ENCODE peak calls at places on chromosomes 5 and 9, in ten cellular contexts. D is psoas muscle, Z is HCT116, E is cardiac muscle cell, Y is Calu3, X is H9, B is progenitor cell of endocrine pancreas, J is pancreas, M is tibial artery, P is RWPE1. K is an unnamed sample.

GRCh38 chr5:170651902-170652301 is 131.6 kb upstream of the GABRP start:
- DNase-seq in M (no peak), P (no peak), X (peak), J (no peak), Y (no peak), Z (no peak), E (no peak), B (no peak), D (no peak), K (no peak)

GRCh38 chr9:134618823-134619454 is 22.7 kb upstream of the COL5A1 start:
- DNase-seq in B (no peak), E (no peak), P (no peak), J (no peak), D (no peak), X (peak), M (no peak), Y (no peak), Z (no peak), K (no peak)

GRCh38 chr5:87340716-87341115 is 72.0 kb downstream of the CCNH start:
- DNase-seq in P (no peak), M (no peak), E (peak), B (no peak), X (no peak), Y (no peak), D (no peak), Z (no peak), J (no peak), K (no peak)

GRCh38 chr5:76145945-76146344 is 62.8 kb downstream of the SV2C start:
- DNase-seq in B (no peak), Y (peak), E (no peak), J (no peak), M (no peak), D (no peak), P (no peak), X (peak), Z (peak), K (peak)

GRCh38 chr9:99411068-99411467 is 189.0 kb downstream of the SEC61B start:
- DNase-seq in B (no peak), J (no peak), E (no peak), X (no peak), Y (no peak), Z (no peak), M (no peak), D (no peak), P (peak), K (no peak)

GRCh38 chr5:83472508-83473343 is 1.2 kb downstream of the VCAN start:
- DNase-seq in P (peak), M (peak), X (peak), B (peak), D (peak), Z (no peak), J (peak), E (peak), Y (peak), K (peak)

GRCh38 chr9:69485466-69485865 is 160.5 kb downstream of the ENTREP1 start:
- DNase-seq in B (no peak), D (no peak), Y (no peak), X (no peak), Z (no peak), J (no peak), P (peak), E (no peak), M (no peak), K (no peak)

GRCh38 chr5:167796636-167797035 is 494.8 kb upstream of the WWC1 start:
- DNase-seq in J (no peak), Y (no peak), B (no peak), E (no peak), X (no peak), M (no peak), P (no peak), D (no peak), Z (no peak), K (no peak)

GRCh38 chr5:6587171-6587570 is 45.7 kb downstream of the NSUN2 start:
- DNase-seq in J (no peak), Y (no peak), M (no peak), X (no peak), Z (no peak), D (no peak), P (no peak), E (no peak), B (no peak), K (no peak)

GRCh38 chr5:142446131-142446959 is 121.5 kb upstream of the SPRY4 start:
- DNase-seq in E (peak), Z (peak), J (no peak), X (no peak), M (peak), D (no peak), B (no peak), P (peak), Y (peak), K (no peak)

GRCh38 chr9:109640232-109641078 is 139.5 kb upstream of the PALM2AKAP2 start:
- DNase-seq in Y (peak), J (peak), B (peak), E (peak), X (peak), M (peak), Z (no peak), D (peak), P (peak), K (peak)

GRCh38 chr9:101977614-101978210 is 239.3 kb upstream of the GRIN3A start:
- DNase-seq in B (no peak), X (no peak), J (no peak), Z (peak), D (no peak), P (peak), Y (no peak), M (no peak), E (peak), K (no peak)

GRCh38 chr9:137311171-137311970 is 9.3 kb upstream of the NRARP start:
- DNase-seq in E (no peak), M (no peak), D (no peak), B (peak), P (peak), J (peak), Z (peak), X (peak), Y (peak), K (no peak)

GRCh38 chr5:64939772-64940510 is 171.2 kb downstream of the CWC27 start:
- DNase-seq in E (peak), M (peak), Z (no peak), J (no peak), D (no peak), B (no peak), P (peak), Y (peak), X (peak), K (no peak)

GRCh38 chr5:16791036-16791705 is 144.9 kb downstream of the MYO10 start:
- DNase-seq in J (peak), D (no peak), Z (peak), E (peak), Y (peak), P (peak), B (no peak), X (no peak), M (no peak), K (peak)

GRCh38 chr9:136170291-136170901 is 34.5 kb downstream of the LHX3 start:
- DNase-seq in X (peak), P (peak), B (peak), Y (peak), Z (no peak), E (peak), J (peak), D (no peak), M (no peak), K (peak)

GRCh38 chr9:18786196-18786595 is 246.8 kb downstream of the SAXO1 start:
- DNase-seq in M (no peak), D (no peak), X (no peak), Y (no peak), Z (no peak), B (no peak), E (no peak), J (no peak), P (no peak), K (no peak)

GRCh38 chr9:18793122-18793521 is 239.9 kb downstream of the SAXO1 start:
- DNase-seq in Z (no peak), J (no peak), Y (no peak), X (no peak), M (no peak), E (no peak), D (no peak), P (no peak), B (no peak), K (no peak)

GRCh38 chr9:18786936-18787658 is 245.9 kb downstream of the SAXO1 start:
- DNase-seq in M (no peak), J (no peak), Z (no peak), B (no peak), P (no peak), E (peak), D (no peak), X (no peak), Y (no peak), K (no peak)

GRCh38 chr9:18788256-18788655 is 244.8 kb downstream of the SAXO1 start:
- DNase-seq in E (peak), D (no peak), Y (no peak), J (no peak), B (no peak), X (no peak), M (no peak), P (no peak), Z (no peak), K (no peak)

GRCh38 chr9:18791074-18791473 is 241.9 kb downstream of the SAXO1 start:
- DNase-seq in J (no peak), X (peak), Y (peak), P (no peak), B (peak), D (no peak), E (peak), Z (peak), M (no peak), K (peak)
- TF ChIP-seq CTCF in J (no peak), X (peak), Y (peak), P (no peak), B (peak), D (no peak), E (peak), Z (peak), M (no peak), K (peak)

GRCh38 chr5:135487839-135488514 is 35.8 kb upstream of the TIFAB start:
- DNase-seq in J (no peak), P (no peak), D (no peak), B (no peak), Z (no peak), M (no peak), E (no peak), Y (no peak), X (no peak), K (no peak)
- TF ChIP-seq CTCF in J (no peak), P (no peak), D (no peak), B (peak), Z (no peak), M (no peak), E (no peak), Y (no peak), X (no peak), K (no peak)

GRCh38 chr5:81393783-81394718 is at the start of gene ACOT12:
- DNase-seq in D (no peak), E (peak), B (peak), Z (no peak), X (peak), M (no peak), P (no peak), Y (peak), J (no peak), K (peak)

GRCh38 chr5:81395262-81395661 is 1.3 kb upstream of the ACOT12 start:
- DNase-seq in X (no peak), D (no peak), Z (no peak), B (no peak), M (no peak), Y (no peak), J (no peak), E (no peak), P (no peak), K (no peak)

GRCh38 chr5:81389015-81389414 is 4.9 kb downstream of the ACOT12 start:
- DNase-seq in Z (no peak), D (no peak), E (no peak), X (no peak), Y (no peak), J (no peak), B (no peak), M (no peak), P (no peak), K (no peak)

GRCh38 chr5:81397169-81397568 is 3.2 kb upstream of the ACOT12 start:
- DNase-seq in D (no peak), X (no peak), Z (no peak), P (no peak), Y (no peak), J (no peak), B (no peak), M (no peak), E (peak), K (no peak)

DNA sequence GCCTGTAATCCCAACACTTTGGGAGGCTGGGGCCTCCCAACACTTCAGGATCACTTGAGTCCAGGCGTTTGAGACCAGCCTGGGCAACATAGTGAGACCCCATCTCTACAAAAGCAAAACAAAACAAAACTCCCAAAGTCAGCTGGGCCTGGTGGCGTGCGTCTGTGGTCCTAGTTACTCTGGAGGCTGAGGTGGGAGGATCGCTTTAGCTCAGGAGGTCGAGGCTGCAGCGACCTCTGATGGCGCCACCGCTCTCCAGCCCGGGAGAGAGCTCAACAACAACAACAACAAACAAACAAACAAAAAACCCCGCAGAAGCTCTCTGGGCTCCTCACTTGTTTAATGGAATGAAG is 528 bp downstream of the ACOT12 start:
- DNase-seq in Y (no peak), Z (no peak), E (no peak), J (no peak), M (no peak), X (no peak), D (no peak), B (no peak), P (no peak), K (no peak)
- TF ChIP-seq CTCF in Y (no peak), Z (no peak), E (peak), J (no peak), M (no peak), X (peak), D (no peak), B (no peak), P (no peak), K (no peak)

GRCh38 chr9:121196389-121196788 is 5.3 kb downstream of the RAB14 start:
- DNase-seq in X (no peak), M (no peak), P (no peak), B (no peak), E (no peak), Y (no peak), D (no peak), Z (no peak), J (no peak), K (no peak)

GRCh38 chr9:121198512-121199042 is 3.1 kb downstream of the RAB14 start:
- DNase-seq in M (no peak), X (no peak), B (no peak), J (no peak), E (no peak), Y (no peak), Z (no peak), D (no peak), P (no peak), K (no peak)

GRCh38 chr9:121194730-121195129 is 6.9 kb downstream of the RAB14 start:
- DNase-seq in B (no peak), E (no peak), D (no peak), P (peak), J (no peak), Y (no peak), X (no peak), Z (no peak), M (no peak), K (no peak)

GRCh38 chr9:121199921-121200320 is 1.7 kb downstream of the RAB14 start:
- DNase-seq in Y (no peak), X (no peak), J (no peak), B (no peak), P (no peak), E (peak), Z (no peak), D (no peak), M (no peak), K (no peak)

GRCh38 chr9:121197135-121197534 is 4.5 kb downstream of the RAB14 start:
- DNase-seq in E (no peak), J (no peak), B (no peak), M (no peak), Z (no peak), Y (no peak), D (no peak), P (no peak), X (no peak), K (no peak)
- TF ChIP-seq CTCF in E (no peak), J (no peak), B (peak), M (no peak), Z (peak), Y (no peak), D (no peak), P (peak), X (no peak), K (peak)

DNA sequence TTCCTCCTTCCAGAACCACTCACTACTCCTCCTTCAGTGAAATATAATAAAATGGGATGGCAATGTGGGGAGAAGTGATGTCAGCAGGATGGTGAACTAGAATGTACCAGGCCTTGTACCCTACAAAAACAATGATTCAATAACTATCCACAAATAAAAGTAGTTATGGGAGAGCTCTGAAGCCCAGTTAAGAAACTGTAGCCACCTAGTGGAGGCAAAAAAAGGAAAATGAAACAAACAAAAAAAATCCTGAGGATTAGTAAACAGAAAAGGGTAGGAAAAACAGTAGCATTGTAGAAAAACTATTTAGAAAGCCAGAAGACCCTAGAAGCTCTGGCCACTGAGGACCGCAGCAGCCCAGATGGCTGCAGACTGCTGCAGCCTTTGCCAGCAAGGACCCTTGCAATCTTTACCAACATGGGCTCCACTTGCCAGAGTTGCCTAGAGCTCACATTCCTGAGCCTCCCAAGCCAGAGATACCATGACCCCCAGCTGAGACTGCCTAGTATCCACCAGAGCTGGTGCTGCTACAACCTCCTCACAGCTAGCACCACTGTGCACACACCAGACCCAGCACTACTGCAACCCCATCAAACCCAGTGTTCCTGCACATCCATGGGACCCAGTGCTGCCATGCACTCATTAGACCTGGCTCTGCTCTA is 259.7 kb upstream of the MSX2 start:
- DNase-seq in Z (no peak), X (no peak), J (no peak), P (no peak), D (no peak), Y (no peak), B (no peak), M (no peak), E (no peak), K (no peak)
- TF ChIP-seq CTCF in Z (peak), X (peak), J (peak), P (no peak), D (no peak), Y (peak), B (no peak), M (no peak), E (peak), K (peak)

DNA sequence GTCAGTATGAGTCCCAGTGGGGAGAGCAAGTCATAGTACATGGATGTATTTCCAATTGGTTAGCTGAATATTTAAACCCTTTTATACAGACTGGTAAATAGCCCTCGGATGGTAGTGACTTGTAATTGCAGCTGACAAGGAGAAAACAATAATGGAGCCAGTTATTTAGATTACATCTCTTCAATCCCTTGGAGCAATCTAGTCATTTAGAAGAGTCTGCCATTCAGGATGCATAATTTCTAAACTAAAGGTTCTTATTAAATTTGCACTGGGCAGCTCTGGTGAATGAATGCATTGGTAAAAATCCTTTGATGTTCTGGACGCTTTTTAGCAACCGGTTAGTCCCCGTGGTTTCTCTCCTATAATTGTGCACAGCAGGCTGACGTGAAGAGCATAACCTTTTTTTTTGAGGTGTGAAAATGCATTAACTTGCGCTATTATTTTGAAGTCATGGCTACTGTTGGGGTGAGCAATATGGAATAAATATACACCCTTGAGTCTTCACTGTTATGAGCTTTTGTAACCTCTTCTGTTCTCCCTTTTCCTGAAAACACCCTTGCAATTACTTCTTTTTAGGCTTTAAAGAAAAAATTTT is 158.6 kb upstream of the CD180 start:
- DNase-seq in M (no peak), B (no peak), J (no peak), P (no peak), Y (no peak), D (no peak), X (no peak), E (no peak), Z (no peak), K (no peak)
- TF ChIP-seq CTCF in M (no peak), B (no peak), J (no peak), P (no peak), Y (no peak), D (no peak), X (peak), E (no peak), Z (no peak), K (no peak)

GRCh38 chr9:97591535-97591934 is 41.6 kb downstream of the TSTD2 start:
- DNase-seq in M (no peak), Z (no peak), D (no peak), Y (no peak), E (no peak), J (no peak), B (no peak), X (no peak), P (no peak), K (no peak)
- TF ChIP-seq CTCF in M (no peak), Z (no peak), D (no peak), Y (no peak), E (no peak), J (no peak), B (no peak), X (peak), P (no peak), K (no peak)